ENCODE peak calls at places on chromosome 13, in nine cellular contexts. Z is mesenchymal stem cell; X is stimulated activated CD8-positive, alpha-beta memory T cell treated with anti-CD3 and anti-CD28 coated beads, Interleukin-7, amount 100 ng/mL, for 24 hours; N is effector memory CD4-positive, alpha-beta T cell; E is stimulated activated CD4-positive, alpha-beta T cell treated with anti-CD3 and anti-CD28 coated beads, Interleukin-4, amount 100 ng/mL, for 1 hour; L is T-helper 1 cell; D is T follicular helper cell; H is Caki2; Y is left ventricle myocardium superior. I is an unnamed sample.

GRCh38 chr13:92175330-92175729 is 776.9 kb downstream of the GPC5 start:
- DNase-seq in D (no peak), L (no peak), E (no peak), Z (peak; percentile 79), X (no peak), N (no peak), H (peak; percentile 1), Y (no peak), I (peak; percentile 26)

GRCh38 chr13:90197722-90198121 is 1149.8 kb upstream of the MIR17HG start:
- DNase-seq in H (no peak), E (no peak), L (no peak), Z (peak; percentile 7), D (no peak), X (no peak), Y (no peak), N (no peak), I (no peak)

GRCh38 chr13:101258071-101258470 is 158.2 kb downstream of the NALCN start:
- DNase-seq in L (no peak), N (no peak), E (peak; percentile 23), Z (peak; percentile 94), H (peak; percentile 84), Y (no peak), D (no peak), X (peak; percentile 20), I (peak; percentile 41)

GRCh38 chr13:20721454-20722357 is 18.2 kb downstream of the IL17D start:
- DNase-seq in Y (peak; percentile 64), H (no peak), D (no peak), N (no peak), E (peak; percentile 17), Z (peak; percentile 46), X (no peak), L (no peak), I (peak; percentile 7)

GRCh38 chr13:29503041-29503837 is 92.2 kb downstream of the SLC7A1 start:
- DNase-seq in N (no peak), H (no peak), X (no peak), E (no peak), Y (no peak), Z (peak; percentile 25), L (no peak), D (no peak), I (no peak)

GRCh38 chr13:107376393-107377085 is 808.6 kb upstream of the ARGLU1 start:
- DNase-seq in N (no peak), D (no peak), H (no peak), E (no peak), X (no peak), Z (no peak), L (no peak), Y (no peak), I (no peak)

GRCh38 chr13:44309771-44310767 is 63.6 kb upstream of the SERP2 start:
- DNase-seq in N (no peak), Y (peak; percentile 70), E (no peak), D (no peak), Z (no peak), L (no peak), H (no peak), X (no peak), I (no peak)

GRCh38 chr13:27130223-27131015 is 41.2 kb downstream of the USP12 start:
- DNase-seq in E (no peak), H (no peak), Z (no peak), X (no peak), L (no peak), D (no peak), Y (no peak), N (no peak), I (no peak)

GRCh38 chr13:41802684-41803554 is 158.0 kb downstream of the VWA8 start:
- DNase-seq in D (no peak), H (no peak), N (no peak), L (no peak), X (no peak), Y (no peak), Z (peak; percentile 75), E (peak; percentile 5), I (peak; percentile 57)

GRCh38 chr13:112776354-112776753 is 86.5 kb downstream of the ATP11A start:
- DNase-seq in X (no peak), Y (no peak), L (no peak), Z (no peak), D (no peak), N (no peak), H (no peak), E (no peak), I (no peak)

GRCh38 chr13:46660859-46661258 is 107.9 kb downstream of the LRCH1 start:
- DNase-seq in Z (no peak), H (no peak), Y (no peak), E (no peak), N (no peak), D (no peak), L (no peak), X (no peak), I (no peak)

GRCh38 chr13:99280166-99280565 is 22.0 kb upstream of the GPR18 start:
- DNase-seq in H (peak; percentile 70), L (no peak), X (no peak), Y (no peak), D (no peak), E (no peak), N (no peak), Z (peak; percentile 61), I (no peak)

GRCh38 chr13:50222569-50223332 is 207.5 kb downstream of the KCNRG start:
- DNase-seq in Y (peak; percentile 87), H (no peak), D (no peak), X (no peak), E (peak; percentile 13), Z (peak; percentile 62), N (no peak), L (no peak), I (no peak)

GRCh38 chr13:83223546-83223945 is 658.7 kb downstream of the SLITRK1 start:
- DNase-seq in Z (no peak), H (no peak), L (no peak), N (no peak), E (no peak), X (no peak), D (no peak), Y (no peak), I (no peak)

GRCh38 chr13:41746259-41746658 is 214.7 kb downstream of the VWA8 start:
- DNase-seq in L (no peak), Z (peak; percentile 60), D (no peak), Y (no peak), N (no peak), X (no peak), E (no peak), H (no peak), I (peak; percentile 32)

GRCh38 chr13:32969516-32969941 is 46.7 kb upstream of the KL start:
- DNase-seq in N (no peak), L (no peak), D (no peak), H (peak; percentile 75), Y (no peak), E (no peak), X (no peak), Z (peak; percentile 80), I (peak; percentile 60)

GRCh38 chr13:25741796-25742195 is 310.0 kb downstream of the SHISA2 start:
- DNase-seq in N (no peak), Y (no peak), X (no peak), D (no peak), H (no peak), L (no peak), Z (no peak), E (no peak), I (no peak)

GRCh38 chr13:106326751-106327150 is 208.7 kb downstream of the EFNB2 start:
- DNase-seq in Z (no peak), X (no peak), L (no peak), E (no peak), Y (no peak), H (no peak), N (no peak), D (no peak), I (no peak)

GRCh38 chr13:95343944-95344343 is 42.7 kb upstream of the ABCC4 start:
- DNase-seq in L (no peak), E (no peak), X (no peak), N (no peak), D (no peak), Y (no peak), Z (no peak), H (no peak), I (no peak)

GRCh38 chr13:79674765-79675515 is 194.0 kb downstream of the NDFIP2 start:
- DNase-seq in H (no peak), Y (no peak), X (no peak), N (no peak), D (no peak), Z (no peak), L (no peak), E (no peak), I (no peak)

GRCh38 chr13:75635101-75635620 is 969 bp upstream of the LMO7 start:
- DNase-seq in D (no peak), E (peak; percentile 5), N (peak; percentile 0), Z (peak; percentile 50), X (no peak), L (no peak), Y (peak; percentile 29), H (peak; percentile 3), I (no peak)

GRCh38 chr13:30063892-30064291 is 213.5 kb upstream of the UBL3 start:
- DNase-seq in X (no peak), N (no peak), D (no peak), L (no peak), H (no peak), Z (no peak), Y (no peak), E (no peak), I (no peak)

GRCh38 chr13:94968040-94968756 is 255.9 kb upstream of the SOX21 start:
- DNase-seq in N (no peak), Y (no peak), Z (peak; percentile 12), D (no peak), H (no peak), L (peak; percentile 7), E (no peak), X (no peak), I (no peak)

GRCh38 chr13:46905249-46905648 is 8.4 kb upstream of the HTR2A start:
- DNase-seq in Y (no peak), E (no peak), Z (peak; percentile 29), X (no peak), D (no peak), L (no peak), N (no peak), H (no peak), I (peak; percentile 4)

GRCh38 chr13:100674363-100674847 is at the start of gene TMTC4:
- DNase-seq in N (no peak), H (no peak), E (peak; percentile 41), Y (no peak), L (no peak), Z (no peak), X (no peak), D (no peak), I (no peak)

GRCh38 chr13:100789968-100790367 is 115.4 kb upstream of the TMTC4 start:
- DNase-seq in D (no peak), E (no peak), Z (peak; percentile 30), H (no peak), Y (no peak), X (no peak), L (no peak), N (no peak), I (no peak)

GRCh38 chr13:31282741-31283455 is 83.1 kb downstream of the B3GLCT start:
- DNase-seq in L (no peak), E (no peak), H (no peak), D (no peak), Z (peak; percentile 10), Y (no peak), N (no peak), X (no peak), I (no peak)

GRCh38 chr13:33639640-33640080 is 178.3 kb upstream of the RFC3 start:
- DNase-seq in L (no peak), H (no peak), N (no peak), E (peak; percentile 46), Y (no peak), D (no peak), Z (no peak), X (peak; percentile 12), I (no peak)

GRCh38 chr13:72504026-72504925 is 223.2 kb downstream of the MZT1 start:
- DNase-seq in N (no peak), H (peak; percentile 93), Y (no peak), D (no peak), X (no peak), L (no peak), Z (no peak), E (no peak), I (no peak)

GRCh38 chr13:48654511-48654910 is 782 bp downstream of the CYSLTR2 start:
- DNase-seq in L (no peak), N (no peak), Y (no peak), E (no peak), Z (peak; percentile 48), H (no peak), D (no peak), X (no peak), I (no peak)

GRCh38 chr13:83798731-83799130 is 83.5 kb downstream of the SLITRK1 start:
- DNase-seq in Z (peak; percentile 3), Y (no peak), N (no peak), D (no peak), L (no peak), E (no peak), X (no peak), H (no peak), I (no peak)